ENCODE peak calls at places on chromosomes 16 and 17, in five cellular contexts. V is uterus, A is HFF-Myc, F is transverse colon, X is mucosa of descending colon. S is an unnamed sample.

GRCh38 chr16:5615868-5616642 is 518.5 kb upstream of the EEF2KMT start:
- DNase-seq in V (no peak), A (peak), F (peak), X (peak), S (peak)

GRCh38 chr16:25689137-25689836 is 2.5 kb upstream of the HS3ST4 start:
- DNase-seq in V (no peak), A (no peak), F (no peak), X (no peak), S (no peak)

GRCh38 chr16:10576390-10577304 is 3.8 kb downstream of the EMP2 start:
- DNase-seq in V (no peak), A (no peak), F (no peak), X (no peak), S (no peak)

GRCh38 chr16:8178271-8178670 is 412.0 kb downstream of the TMEM114 start:
- DNase-seq in V (no peak), A (no peak), F (no peak), X (no peak), S (no peak)

GRCh38 chr16:68508641-68509240 is 30.4 kb upstream of the ZFP90 start:
- DNase-seq in V (no peak), A (no peak), F (no peak), X (no peak), S (no peak)

GRCh38 chr16:1681032-1681431 is 3.0 kb downstream of the JPT2 start:
- DNase-seq in V (no peak), A (no peak), F (no peak), X (no peak), S (no peak)

GRCh38 chr17:17052462-17053221 is 10.4 kb downstream of the MPRIP start:
- DNase-seq in V (no peak), A (no peak), F (no peak), X (peak), S (no peak)

GRCh38 chr16:23141959-23142740 is 7.1 kb downstream of the USP31 start:
- DNase-seq in V (no peak), A (no peak), F (no peak), X (no peak), S (no peak)

GRCh38 chr17:67238976-67239375 is 6.0 kb downstream of the HELZ start:
- DNase-seq in V (no peak), A (no peak), F (no peak), X (no peak), S (no peak)

GRCh38 chr17:50043290-50044148 is 12.4 kb upstream of the ITGA3 start:
- DNase-seq in V (peak), A (no peak), F (no peak), X (no peak), S (no peak)

GRCh38 chr17:7476951-7477350 is 2.5 kb downstream of the ZBTB4 start:
- DNase-seq in V (no peak), A (no peak), F (no peak), X (no peak), S (no peak)

DNA sequence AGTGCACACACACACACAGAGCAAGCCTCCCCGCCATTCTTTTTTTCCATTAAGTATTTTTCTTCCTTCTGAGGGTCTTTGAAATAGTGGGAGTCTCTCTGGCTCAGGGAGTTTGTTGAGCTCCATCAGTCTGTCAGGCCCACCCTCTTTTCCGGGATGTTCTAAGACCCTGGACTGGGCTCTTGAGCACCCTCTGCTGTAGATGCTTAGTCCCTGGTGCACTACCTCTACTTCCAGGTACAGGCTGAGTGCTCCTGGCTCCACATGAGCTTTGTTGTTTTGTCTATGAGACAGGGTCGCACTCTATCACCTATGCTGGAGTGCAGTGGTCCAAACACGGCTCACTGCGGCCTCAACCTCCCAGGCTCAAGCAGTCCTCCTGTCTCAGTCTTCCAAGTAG is 20.7 kb downstream of the LIMD2 start:
- DNase-seq in V (no peak), A (no peak), F (no peak), X (no peak), S (no peak)
- TF ChIP-seq CTCF in V (no peak), A (no peak), F (no peak), X (no peak), S (no peak)

GRCh38 chr17:47703671-47704070 is 9.7 kb downstream of the TBKBP1 start:
- DNase-seq in V (no peak), A (no peak), F (no peak), X (no peak), S (no peak)

GRCh38 chr17:47704116-47704515 is 10.2 kb downstream of the TBKBP1 start:
- DNase-seq in V (no peak), A (no peak), F (peak), X (peak), S (no peak)

GRCh38 chr17:47701603-47702002 is 7.6 kb downstream of the TBKBP1 start:
- DNase-seq in V (no peak), A (no peak), F (no peak), X (peak), S (no peak)

GRCh38 chr17:47703191-47703591 is 9.2 kb downstream of the TBKBP1 start:
- DNase-seq in V (no peak), A (no peak), F (peak), X (peak), S (no peak)

GRCh38 chr17:47702391-47702995 is 8.5 kb downstream of the TBKBP1 start:
- DNase-seq in V (no peak), A (no peak), F (no peak), X (no peak), S (no peak)
- H3K4me3 ChIP-seq in V (no peak), A (no peak), F (no peak), X (no peak), S (no peak)

GRCh38 chr17:78883533-78884131 is 19.4 kb downstream of the CEP295NL start:
- DNase-seq in V (peak), A (peak), F (peak), X (peak), S (peak)
- TF ChIP-seq CTCF in V (no peak), A (no peak), F (no peak), X (no peak), S (no peak)

GRCh38 chr17:82205720-82206508 is 6.7 kb downstream of the CCDC57 start:
- DNase-seq in V (peak), A (peak), F (peak), X (peak), S (peak)
- H3K4me3 ChIP-seq in V (no peak), A (no peak), F (no peak), X (no peak), S (no peak)